ENCODE peak calls at places on chromosome 7, in four cellular contexts. P, I, J and T are unnamed samples.

GRCh38 chr7:83161186-83161585 is 1.5 kb downstream of the PCLO start:
- DNase-seq in I (no peak), J (peak; percentile 18), P (no peak), T (no peak)

GRCh38 chr7:74355091-74355490 is 65.9 kb downstream of the CLIP2 start:
- DNase-seq in I (peak; percentile 44), P (peak; percentile 73), J (peak; percentile 91), T (no peak)

GRCh38 chr7:43110790-43111362 is 1.6 kb upstream of the HECW1 start:
- DNase-seq in P (no peak), J (no peak), I (no peak), T (no peak)

GRCh38 chr7:134618756-134619530 is 27.7 kb upstream of the BPGM start:
- DNase-seq in P (no peak), J (peak; percentile 70), I (no peak), T (no peak)

GRCh38 chr7:51789494-51789893 is 472.9 kb upstream of the COBL start:
- DNase-seq in J (no peak), P (no peak), I (no peak), T (no peak)

GRCh38 chr7:96122746-96123145 is 199.2 kb downstream of the SLC25A13 start:
- DNase-seq in I (no peak), J (no peak), P (no peak), T (no peak)

GRCh38 chr7:94600267-94600666 is 55.7 kb downstream of the SGCE start:
- DNase-seq in J (no peak), I (no peak), P (no peak), T (no peak)

GRCh38 chr7:50679218-50680007 is 103.3 kb downstream of the GRB10 start:
- DNase-seq in P (no peak), I (no peak), J (peak; percentile 72), T (no peak)

GRCh38 chr7:64889686-64890162 is 13.3 kb upstream of the ZNF273 start:
- DNase-seq in I (no peak), P (no peak), J (no peak), T (no peak)

GRCh38 chr7:50534690-50535290 is 30.4 kb downstream of the DDC start:
- DNase-seq in I (no peak), P (no peak), J (peak; percentile 99), T (no peak)

GRCh38 chr7:27108390-27109127 is 6.1 kb upstream of the HOXA2 start:
- DNase-seq in J (no peak), P (peak; percentile 71), I (no peak), T (peak; percentile 54)

GRCh38 chr7:112566392-112567324 is 85.9 kb downstream of the LSMEM1 start:
- DNase-seq in P (no peak), I (no peak), J (no peak), T (no peak)

GRCh38 chr7:443279-443833 is 76.3 kb downstream of the PDGFA start:
- DNase-seq in P (no peak), J (no peak), I (no peak), T (no peak)

GRCh38 chr7:102942181-102942882 is 29.5 kb downstream of the LRRC17 start:
- DNase-seq in J (peak; percentile 56), P (no peak), I (no peak), T (no peak)

GRCh38 chr7:96328016-96328415 is 6.1 kb upstream of the SLC25A13 start:
- DNase-seq in J (no peak), P (no peak), I (no peak), T (no peak)

GRCh38 chr7:139034855-139035587 is 821 bp downstream of the ZC3HAV1L start:
- DNase-seq in I (peak; percentile 63), P (no peak), J (peak; percentile 22), T (no peak)

GRCh38 chr7:22348379-22348778 is 8.6 kb downstream of the RAPGEF5 start:
- DNase-seq in P (no peak), I (no peak), J (peak; percentile 13), T (no peak)

GRCh38 chr7:137664846-137665245 is 181.9 kb downstream of the DGKI start:
- DNase-seq in J (no peak), P (no peak), I (no peak), T (no peak)

GRCh38 chr7:135742371-135742770 is 6.2 kb downstream of the FAM180A start:
- DNase-seq in I (no peak), J (no peak), P (peak; percentile 69), T (no peak)

GRCh38 chr7:107594961-107595737 is 15.1 kb downstream of the BCAP29 start:
- DNase-seq in P (peak; percentile 75), J (peak; percentile 98), I (no peak), T (no peak)

GRCh38 chr7:23017303-23017702 is 3.4 kb upstream of the HYCC1 start:
- DNase-seq in P (no peak), I (no peak), J (no peak), T (no peak)

GRCh38 chr7:92882760-92883159 is 46.4 kb upstream of the CDK6 start:
- DNase-seq in I (no peak), J (no peak), P (no peak), T (no peak)

GRCh38 chr7:157471259-157472125 is 134.7 kb downstream of the DNAJB6 start:
- DNase-seq in J (no peak), P (peak; percentile 41), I (no peak), T (peak; percentile 40)

GRCh38 chr7:23918856-23919255 is 208.8 kb downstream of the STK31 start:
- DNase-seq in I (no peak), J (peak; percentile 33), P (no peak), T (no peak)

GRCh38 chr7:156504687-156505545 is 135.7 kb upstream of the RNF32 start:
- DNase-seq in I (no peak), J (no peak), P (no peak), T (no peak)

DNA sequence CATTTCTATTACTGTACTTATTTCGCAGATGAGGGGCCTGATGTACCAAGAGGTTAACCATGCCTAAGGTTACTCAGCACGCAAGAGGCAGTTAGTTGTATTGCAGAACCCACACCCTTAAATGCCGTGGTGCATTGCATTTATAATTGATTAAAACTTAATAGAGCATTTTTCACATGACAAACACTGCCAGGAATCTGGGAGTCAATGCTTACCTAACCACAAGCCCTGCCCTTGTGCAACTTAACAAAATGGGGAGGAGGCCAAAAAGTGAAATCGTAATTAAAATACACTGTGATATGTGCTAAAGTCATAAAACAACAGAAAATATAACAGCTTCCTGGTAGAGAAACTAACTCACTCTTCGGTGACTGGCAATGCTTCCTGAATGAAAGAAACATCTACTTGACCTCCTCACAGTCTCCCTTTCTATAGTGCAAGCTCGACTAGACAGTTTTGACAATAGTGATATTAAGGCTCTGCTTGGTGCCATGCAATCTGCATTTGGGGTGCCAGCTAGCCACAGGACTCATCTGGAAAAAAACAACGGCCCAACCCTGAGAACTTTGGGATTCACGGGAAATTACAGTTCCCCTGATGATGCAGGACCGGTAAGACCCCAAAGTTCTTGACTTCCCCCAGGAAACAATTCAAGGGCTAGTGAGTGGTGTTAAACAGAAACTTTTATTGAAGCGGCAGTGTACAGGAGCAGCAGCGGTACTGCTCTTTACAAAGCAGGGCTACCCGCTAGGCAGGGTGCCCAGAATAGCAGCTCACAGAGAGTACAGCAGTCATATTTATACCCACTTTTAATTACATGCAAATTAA is 612.4 kb downstream of the TNS3 start:
- DNase-seq in J (peak; percentile 45), P (no peak), I (no peak), T (no peak)
- H3K4me3 ChIP-seq in J (no peak overlapping the region), P (no peak overlapping the region), I (no peak overlapping the region), T (no peak overlapping the region)

GRCh38 chr7:31688990-31689389 is 2.0 kb downstream of the PPP1R17 start:
- DNase-seq in P (no peak), I (no peak), J (no peak), T (no peak)

GRCh38 chr7:31692451-31692850 is 5.4 kb downstream of the PPP1R17 start:
- DNase-seq in I (no peak), J (no peak), P (no peak), T (no peak)

GRCh38 chr7:31688347-31688746 is 1.3 kb downstream of the PPP1R17 start:
- DNase-seq in J (no peak), I (no peak), P (no peak), T (no peak)

GRCh38 chr7:31690892-31691291 is 3.9 kb downstream of the PPP1R17 start:
- DNase-seq in P (no peak), I (no peak), J (no peak), T (no peak)

GRCh38 chr7:31687024-31687423 is at the start of gene PPP1R17:
- DNase-seq in P (no peak), J (no peak), I (no peak), T (no peak)
- H3K4me3 ChIP-seq in P (no peak within 1 kb of the TSS), J (no peak within 1 kb of the TSS), I (no peak within 1 kb of the TSS), T (no peak within 1 kb of the TSS)

DNA sequence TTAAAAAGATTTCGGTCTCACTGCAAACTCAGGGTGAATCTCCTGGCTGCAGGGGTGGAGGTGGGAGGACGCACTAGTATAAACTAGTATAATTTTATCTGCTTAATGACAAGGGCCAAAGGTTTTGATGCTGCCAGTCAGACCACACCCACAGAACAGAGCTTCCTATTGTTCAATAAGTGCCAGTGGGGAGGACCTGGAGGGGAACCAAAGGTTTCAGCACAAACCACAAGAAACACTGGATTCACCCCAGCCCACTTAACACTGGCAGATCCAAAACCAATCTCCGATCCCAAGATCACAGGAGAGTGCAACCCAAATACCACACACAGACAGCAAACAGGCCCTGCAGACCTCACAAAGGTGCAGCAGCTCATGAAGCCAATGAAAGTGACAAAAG is 6.6 kb downstream of the VOPP1 start:
- DNase-seq in P (no peak), J (no peak), I (no peak), T (no peak)
- H3K4me3 ChIP-seq in P (no peak overlapping the region), J (no peak overlapping the region), I (no peak overlapping the region), T (no peak overlapping the region)

GRCh38 chr7:128739048-128739962 is at the start of gene CALU:
- DNase-seq in I (peak; percentile 96), P (peak; percentile 99), J (peak; percentile 97), T (peak; percentile 97)

GRCh38 chr7:128739990-128740682 is 977 bp downstream of the CALU start:
- DNase-seq in P (no peak), I (no peak), J (no peak), T (no peak)

GRCh38 chr7:128742206-128742605 is 3.0 kb downstream of the CALU start:
- DNase-seq in P (no peak), J (peak; percentile 76), I (no peak), T (no peak)

GRCh38 chr7:128741491-128741890 is 2.3 kb downstream of the CALU start:
- DNase-seq in J (no peak), P (no peak), I (no peak), T (no peak)

DNA sequence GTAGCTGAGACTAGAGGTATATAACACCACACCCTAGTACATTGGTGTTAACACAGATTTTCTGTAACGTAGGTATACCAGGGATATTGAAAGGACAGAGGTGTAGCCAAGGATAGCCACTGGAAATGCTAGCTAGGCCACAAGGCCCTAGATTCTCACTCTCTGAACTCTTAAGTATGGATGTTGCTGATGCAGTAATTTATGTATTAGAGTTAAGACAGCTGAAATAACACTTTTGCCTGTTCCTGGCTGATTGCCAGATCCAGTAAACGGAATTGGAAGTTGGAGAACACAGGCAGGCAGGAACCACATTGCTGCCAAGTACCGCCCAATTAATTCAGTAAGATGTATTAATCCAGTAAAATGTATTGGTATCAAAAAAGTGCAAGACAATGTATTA is 1.8 kb downstream of the CALU start:
- DNase-seq in I (no peak), J (peak; percentile 37), P (peak; percentile 69), T (no peak)
- H3K4me3 ChIP-seq in I (peak overlapping the region; percentile 1), J (peak overlapping the region; percentile 92), P (peak overlapping the region; percentile 93), T (peak overlapping the region; percentile 95)

GRCh38 chr7:149874644-149875028 is 867 bp downstream of the ATP6V0E2 start:
- DNase-seq in J (no peak), P (no peak), I (no peak), T (no peak)
- H3K4me3 ChIP-seq in J (no peak overlapping the region), P (peak overlapping the region; percentile 89), I (no peak overlapping the region), T (peak overlapping the region; percentile 85)